ENCODE peak calls at places on chromosomes 2 and 18, in nine cellular contexts. One of them, this sample, is unnamed.

GRCh38 chr2:66553370-66553769 is 118.4 kb downstream of the MEIS1 start:
- DNase-seq in GM23248: no peak
- DNase-seq in HCT116: no peak
- DNase-seq in neural progenitor cell: no peak
- DNase-seq in hepatocyte: peak
- DNase-seq in GM23338: no peak
- DNase-seq in MM.1S: no peak
- DNase-seq in PC-3: peak
- DNase-seq in SK-N-SH: no peak
- DNase-seq in this sample: no peak

GRCh38 chr2:230737791-230738226 is 25.2 kb downstream of the CAB39 start:
- DNase-seq in GM23248: no peak
- DNase-seq in HCT116: no peak
- DNase-seq in neural progenitor cell: no peak
- DNase-seq in hepatocyte: peak
- DNase-seq in GM23338: no peak
- DNase-seq in MM.1S: no peak
- DNase-seq in PC-3: peak
- DNase-seq in SK-N-SH: no peak
- DNase-seq in this sample: no peak

GRCh38 chr2:236623816-236624215 is 54.2 kb downstream of the ACKR3 start:
- DNase-seq in GM23248: no peak
- DNase-seq in HCT116: no peak
- DNase-seq in neural progenitor cell: no peak
- DNase-seq in hepatocyte: no peak
- DNase-seq in GM23338: peak
- DNase-seq in MM.1S: no peak
- DNase-seq in PC-3: no peak
- DNase-seq in SK-N-SH: no peak
- DNase-seq in this sample: no peak

GRCh38 chr2:118386636-118387302 is 298.5 kb downstream of the INSIG2 start:
- DNase-seq in GM23248: peak
- DNase-seq in HCT116: peak
- DNase-seq in neural progenitor cell: no peak
- DNase-seq in hepatocyte: no peak
- DNase-seq in GM23338: no peak
- DNase-seq in MM.1S: no peak
- DNase-seq in PC-3: peak
- DNase-seq in SK-N-SH: no peak
- DNase-seq in this sample: no peak

GRCh38 chr2:201709747-201710146 is 11.3 kb upstream of the MPP4 start:
- DNase-seq in GM23248: no peak
- DNase-seq in HCT116: no peak
- DNase-seq in neural progenitor cell: no peak
- DNase-seq in hepatocyte: no peak
- DNase-seq in GM23338: no peak
- DNase-seq in MM.1S: no peak
- DNase-seq in PC-3: no peak
- DNase-seq in SK-N-SH: no peak
- DNase-seq in this sample: no peak

GRCh38 chr2:58428286-58428552 is 187.1 kb upstream of the FANCL start:
- DNase-seq in GM23248: peak
- DNase-seq in HCT116: no peak
- DNase-seq in neural progenitor cell: peak
- DNase-seq in hepatocyte: no peak
- DNase-seq in GM23338: peak
- DNase-seq in MM.1S: peak
- DNase-seq in PC-3: no peak
- DNase-seq in SK-N-SH: no peak
- DNase-seq in this sample: no peak

GRCh38 chr2:165401285-165401852 is 68.1 kb upstream of the CSRNP3 start:
- DNase-seq in GM23248: peak
- DNase-seq in HCT116: peak
- DNase-seq in neural progenitor cell: peak
- DNase-seq in hepatocyte: peak
- DNase-seq in GM23338: peak
- DNase-seq in MM.1S: peak
- DNase-seq in PC-3: peak
- DNase-seq in SK-N-SH: peak
- DNase-seq in this sample: peak

GRCh38 chr18:9147440-9148238 is 11.1 kb downstream of the ANKRD12 start:
- DNase-seq in GM23248: peak
- DNase-seq in HCT116: peak
- DNase-seq in neural progenitor cell: peak
- DNase-seq in hepatocyte: peak
- DNase-seq in GM23338: peak
- DNase-seq in MM.1S: peak
- DNase-seq in PC-3: peak
- DNase-seq in SK-N-SH: peak
- DNase-seq in this sample: peak

GRCh38 chr2:173432049-173432754 is 77.5 kb downstream of the CDCA7 start:
- DNase-seq in GM23248: peak
- DNase-seq in HCT116: no peak
- DNase-seq in neural progenitor cell: no peak
- DNase-seq in hepatocyte: no peak
- DNase-seq in GM23338: no peak
- DNase-seq in MM.1S: no peak
- DNase-seq in PC-3: peak
- DNase-seq in SK-N-SH: no peak
- DNase-seq in this sample: no peak

GRCh38 chr2:61906187-61906470 is 655 bp downstream of the COMMD1 start:
- DNase-seq in GM23248: no peak
- DNase-seq in HCT116: no peak
- DNase-seq in neural progenitor cell: no peak
- DNase-seq in hepatocyte: no peak
- DNase-seq in GM23338: no peak
- DNase-seq in MM.1S: no peak
- DNase-seq in PC-3: no peak
- DNase-seq in SK-N-SH: no peak
- DNase-seq in this sample: no peak

GRCh38 chr2:61898810-61899209 is 6.7 kb upstream of the COMMD1 start:
- DNase-seq in GM23248: peak
- DNase-seq in HCT116: no peak
- DNase-seq in neural progenitor cell: no peak
- DNase-seq in hepatocyte: peak
- DNase-seq in GM23338: peak
- DNase-seq in MM.1S: peak
- DNase-seq in PC-3: peak
- DNase-seq in SK-N-SH: peak
- DNase-seq in this sample: peak

GRCh38 chr2:61905372-61906186 is at the start of gene COMMD1:
- DNase-seq in GM23248: peak
- DNase-seq in HCT116: no peak
- DNase-seq in neural progenitor cell: peak
- DNase-seq in hepatocyte: peak
- DNase-seq in GM23338: peak
- DNase-seq in MM.1S: peak
- DNase-seq in PC-3: peak
- DNase-seq in SK-N-SH: peak
- DNase-seq in this sample: peak

GRCh38 chr2:61900246-61900645 is 5.2 kb upstream of the COMMD1 start:
- DNase-seq in GM23248: no peak
- DNase-seq in HCT116: no peak
- DNase-seq in neural progenitor cell: no peak
- DNase-seq in hepatocyte: no peak
- DNase-seq in GM23338: no peak
- DNase-seq in MM.1S: no peak
- DNase-seq in PC-3: no peak
- DNase-seq in SK-N-SH: no peak
- DNase-seq in this sample: no peak
- TF ChIP-seq EZH2phosphoT487 in GM23248: no peak
- TF ChIP-seq EZH2phosphoT487 in HCT116: no peak
- TF ChIP-seq EZH2phosphoT487 in neural progenitor cell: no peak
- TF ChIP-seq EZH2phosphoT487 in hepatocyte: no peak
- TF ChIP-seq EZH2phosphoT487 in GM23338: no peak
- TF ChIP-seq EZH2phosphoT487 in MM.1S: no peak
- TF ChIP-seq EZH2phosphoT487 in PC-3: no peak
- TF ChIP-seq EZH2phosphoT487 in SK-N-SH: no peak
- TF ChIP-seq EZH2phosphoT487 in this sample: no peak

DNA sequence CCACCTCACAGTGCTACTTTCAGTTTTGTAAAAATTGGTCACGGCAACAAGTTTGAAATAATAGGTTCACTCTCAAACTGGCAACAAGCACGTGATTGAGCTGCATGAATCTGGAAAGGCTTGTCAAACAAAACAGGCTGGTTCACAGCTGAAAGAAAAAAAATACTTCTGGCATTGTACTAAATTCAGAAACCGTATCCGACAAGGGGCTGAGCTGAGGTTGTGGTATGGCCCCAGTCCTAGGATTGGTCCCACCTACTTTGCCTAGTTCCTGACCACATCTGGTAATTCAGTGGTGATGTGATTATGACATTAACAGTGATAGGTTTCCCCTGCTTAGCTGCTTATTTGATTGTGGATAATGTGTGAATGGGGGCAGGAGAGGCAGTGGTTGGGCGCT is 326.5 kb upstream of the THUMPD2 start:
- DNase-seq in GM23248: peak
- DNase-seq in HCT116: no peak
- DNase-seq in neural progenitor cell: no peak
- DNase-seq in hepatocyte: no peak
- DNase-seq in GM23338: no peak
- DNase-seq in MM.1S: no peak
- DNase-seq in PC-3: no peak
- DNase-seq in SK-N-SH: no peak
- DNase-seq in this sample: no peak
- H2AFZ ChIP-seq in GM23248: peak
- H2AFZ ChIP-seq in HCT116: no peak
- H2AFZ ChIP-seq in neural progenitor cell: no peak
- H2AFZ ChIP-seq in hepatocyte: no peak
- H2AFZ ChIP-seq in GM23338: no peak
- H2AFZ ChIP-seq in MM.1S: no peak
- H2AFZ ChIP-seq in PC-3: no peak
- H2AFZ ChIP-seq in SK-N-SH: no peak
- H2AFZ ChIP-seq in this sample: no peak

DNA sequence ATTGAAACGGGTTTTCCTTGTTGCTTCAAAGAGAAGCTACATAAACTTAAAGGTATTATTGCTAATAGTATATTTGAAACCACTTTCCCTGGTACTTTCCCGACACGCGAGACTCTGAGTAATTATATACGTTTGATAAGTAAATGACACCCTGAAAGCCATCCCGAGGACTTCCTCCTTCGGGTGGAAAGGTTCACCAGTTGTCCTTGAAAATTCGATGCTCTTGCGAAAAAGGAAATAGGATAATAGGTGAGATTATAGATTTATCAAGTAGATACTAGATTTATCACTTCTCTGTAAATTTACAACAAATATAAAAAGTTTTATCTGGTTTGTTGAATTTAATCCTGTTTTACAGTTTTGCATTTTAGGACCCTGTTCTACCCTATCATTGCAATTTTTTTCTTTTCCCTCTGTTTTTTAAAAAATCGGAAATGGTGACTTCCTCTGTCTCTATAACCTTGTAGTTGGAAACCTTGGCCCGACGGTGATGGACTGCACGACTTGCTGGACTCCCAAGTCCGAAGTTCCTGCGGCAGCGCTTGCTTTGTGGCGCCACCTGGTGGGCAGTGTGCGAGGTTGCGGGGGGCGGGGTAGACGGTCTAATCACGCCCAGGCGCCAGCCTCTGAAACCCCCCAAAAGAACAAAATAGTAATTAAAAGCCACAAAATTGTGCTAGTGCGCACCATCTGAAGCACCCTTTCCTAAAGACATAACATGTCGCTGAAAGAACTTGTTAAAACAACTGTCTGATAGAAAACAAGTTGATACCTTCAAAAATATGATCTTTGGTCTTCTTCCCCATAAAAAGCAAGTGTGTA is 982 bp upstream of the DLX2 start:
- DNase-seq in GM23248: peak
- DNase-seq in HCT116: peak
- DNase-seq in neural progenitor cell: peak
- DNase-seq in hepatocyte: peak
- DNase-seq in GM23338: peak
- DNase-seq in MM.1S: peak
- DNase-seq in PC-3: peak
- DNase-seq in SK-N-SH: peak
- DNase-seq in this sample: peak
- TF ChIP-seq EZH2phosphoT487 in GM23248: no peak
- TF ChIP-seq EZH2phosphoT487 in HCT116: no peak
- TF ChIP-seq EZH2phosphoT487 in neural progenitor cell: no peak
- TF ChIP-seq EZH2phosphoT487 in hepatocyte: no peak
- TF ChIP-seq EZH2phosphoT487 in GM23338: no peak
- TF ChIP-seq EZH2phosphoT487 in MM.1S: no peak
- TF ChIP-seq EZH2phosphoT487 in PC-3: no peak
- TF ChIP-seq EZH2phosphoT487 in SK-N-SH: no peak
- TF ChIP-seq EZH2phosphoT487 in this sample: no peak

GRCh38 chr2:215831296-215831913 is 181.9 kb downstream of the MREG start:
- DNase-seq in GM23248: peak
- DNase-seq in HCT116: no peak
- DNase-seq in neural progenitor cell: no peak
- DNase-seq in hepatocyte: peak
- DNase-seq in GM23338: no peak
- DNase-seq in MM.1S: no peak
- DNase-seq in PC-3: no peak
- DNase-seq in SK-N-SH: no peak
- DNase-seq in this sample: peak

GRCh38 chr2:215835641-215836040 is 177.7 kb downstream of the MREG start:
- DNase-seq in GM23248: no peak
- DNase-seq in HCT116: no peak
- DNase-seq in neural progenitor cell: no peak
- DNase-seq in hepatocyte: no peak
- DNase-seq in GM23338: no peak
- DNase-seq in MM.1S: no peak
- DNase-seq in PC-3: no peak
- DNase-seq in SK-N-SH: no peak
- DNase-seq in this sample: no peak

GRCh38 chr2:215833531-215834162 is 179.7 kb downstream of the MREG start:
- DNase-seq in GM23248: peak
- DNase-seq in HCT116: peak
- DNase-seq in neural progenitor cell: no peak
- DNase-seq in hepatocyte: peak
- DNase-seq in GM23338: peak
- DNase-seq in MM.1S: no peak
- DNase-seq in PC-3: peak
- DNase-seq in SK-N-SH: no peak
- DNase-seq in this sample: no peak

GRCh38 chr2:215830313-215830712 is 183.0 kb downstream of the MREG start:
- DNase-seq in GM23248: peak
- DNase-seq in HCT116: peak
- DNase-seq in neural progenitor cell: no peak
- DNase-seq in hepatocyte: peak
- DNase-seq in GM23338: no peak
- DNase-seq in MM.1S: no peak
- DNase-seq in PC-3: peak
- DNase-seq in SK-N-SH: no peak
- DNase-seq in this sample: no peak

DNA sequence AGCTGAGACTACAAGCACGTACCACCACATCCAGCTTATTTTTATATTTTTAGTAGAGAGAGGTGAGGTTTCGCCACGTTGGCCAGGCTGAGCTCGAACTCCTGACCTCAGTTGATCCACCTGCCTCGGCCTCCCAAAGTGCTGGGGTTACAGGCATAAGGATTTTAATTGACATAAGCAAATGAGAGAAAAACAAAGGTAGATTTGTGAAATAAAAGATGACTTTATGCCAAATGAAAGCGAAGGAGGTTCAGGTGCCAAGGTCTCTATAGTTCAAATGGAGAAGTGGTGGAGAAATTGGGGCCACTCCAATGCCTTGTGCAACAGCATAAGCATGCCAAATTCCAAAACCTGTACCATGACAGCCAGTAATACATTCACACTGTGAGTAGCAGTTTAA is 180.6 kb downstream of the MREG start:
- DNase-seq in GM23248: peak
- DNase-seq in HCT116: no peak
- DNase-seq in neural progenitor cell: no peak
- DNase-seq in hepatocyte: no peak
- DNase-seq in GM23338: no peak
- DNase-seq in MM.1S: no peak
- DNase-seq in PC-3: no peak
- DNase-seq in SK-N-SH: no peak
- DNase-seq in this sample: no peak
- H2AFZ ChIP-seq in GM23248: no peak
- H2AFZ ChIP-seq in HCT116: no peak
- H2AFZ ChIP-seq in neural progenitor cell: no peak
- H2AFZ ChIP-seq in hepatocyte: no peak
- H2AFZ ChIP-seq in GM23338: peak
- H2AFZ ChIP-seq in MM.1S: no peak
- H2AFZ ChIP-seq in PC-3: no peak
- H2AFZ ChIP-seq in SK-N-SH: no peak
- H2AFZ ChIP-seq in this sample: no peak